ENCODE peak calls at places on chromosomes 2 and 18, in five cellular contexts. W, Y, J, R and X are unnamed samples.

GRCh38 chr2:20573611-20574422 is 77.1 kb downstream of the HS1BP3 start:
- DNase-seq in W (no peak), J (no peak), Y (no peak), R (peak; percentile 60), X (no peak)

GRCh38 chr2:173652311-173652710 is 297.6 kb downstream of the CDCA7 start:
- DNase-seq in W (no peak), Y (no peak), R (peak; percentile 95), J (no peak), X (no peak)

GRCh38 chr2:181430406-181431199 is 26.6 kb upstream of the ITGA4 start:
- DNase-seq in Y (no peak), J (no peak), R (peak; percentile 23), W (no peak), X (no peak)

GRCh38 chr2:43224131-43224570 is 2.3 kb downstream of the ZFP36L2 start:
- DNase-seq in R (peak; percentile 72), Y (peak; percentile 86), W (peak; percentile 49), J (peak; percentile 84), X (peak; percentile 78)

GRCh38 chr2:56816666-56817065 is 632.9 kb downstream of the CCDC85A start:
- DNase-seq in W (no peak), J (no peak), Y (no peak), R (no peak), X (no peak)

GRCh38 chr2:120963997-120964396 is 228.3 kb downstream of the GLI2 start:
- DNase-seq in J (no peak), W (no peak), Y (no peak), R (peak; percentile 24), X (no peak)

GRCh38 chr2:60500861-60501260 is 52.6 kb downstream of the BCL11A start:
- DNase-seq in W (no peak), R (no peak), J (no peak), Y (no peak), X (no peak)

GRCh38 chr2:1653137-1653789 is 91.1 kb downstream of the PXDN start:
- DNase-seq in W (no peak), J (peak; percentile 88), R (peak; percentile 100), Y (no peak), X (no peak)

GRCh38 chr2:96623116-96623515 is 15.0 kb downstream of the KANSL3 start:
- DNase-seq in J (no peak), W (no peak), R (no peak), Y (no peak), X (no peak)

GRCh38 chr2:63301481-63301880 is 250.9 kb downstream of the OTX1 start:
- DNase-seq in R (peak; percentile 3), J (no peak), W (no peak), Y (no peak), X (no peak)

GRCh38 chr2:189363559-189363958 is 77.7 kb upstream of the WDR75 start:
- DNase-seq in Y (no peak), R (peak; percentile 77), J (no peak), W (no peak), X (no peak)

GRCh38 chr2:30664761-30665358 is 142.4 kb downstream of the CAPN13 start:
- DNase-seq in J (no peak), W (no peak), R (peak; percentile 97), Y (no peak), X (no peak)

GRCh38 chr2:239245872-239246701 is 154.7 kb downstream of the HDAC4 start:
- DNase-seq in W (no peak), Y (peak; percentile 80), R (no peak), J (peak; percentile 87), X (peak; percentile 41)

GRCh38 chr2:63050916-63051794 is 525 bp downstream of the OTX1 start:
- DNase-seq in W (peak; percentile 30), Y (no peak), R (no peak), J (no peak), X (peak; percentile 51)

GRCh38 chr2:7530001-7530400 is 612.8 kb downstream of the RNF144A start:
- DNase-seq in Y (no peak), W (no peak), R (no peak), J (no peak), X (no peak)

GRCh38 chr2:17851731-17852585 is 26.5 kb upstream of the KCNS3 start:
- DNase-seq in Y (no peak), R (peak; percentile 79), W (peak; percentile 36), J (peak; percentile 75), X (peak; percentile 63)

GRCh38 chr2:210502997-210503621 is 26.6 kb upstream of the LANCL1 start:
- DNase-seq in R (peak; percentile 71), W (no peak), Y (no peak), J (peak; percentile 57), X (peak; percentile 32)

GRCh38 chr2:233459426-233459825 is 105.1 kb downstream of the DGKD start:
- DNase-seq in Y (peak; percentile 36), R (no peak), J (no peak), W (no peak), X (no peak)

GRCh38 chr2:64678771-64679615 is 25.3 kb upstream of the SERTAD2 start:
- DNase-seq in R (no peak), J (no peak), Y (no peak), W (no peak), X (no peak)

GRCh38 chr2:180781276-180781675 is 199.1 kb upstream of the UBE2E3 start:
- DNase-seq in Y (no peak), W (no peak), J (no peak), R (no peak), X (no peak)

GRCh38 chr18:54880706-54881105 is 52.4 kb downstream of the RAB27B start:
- DNase-seq in W (no peak), Y (no peak), R (peak; percentile 91), J (no peak), X (no peak)

GRCh38 chr18:74739926-74740325 is 142.3 kb downstream of the ZNF407 start:
- DNase-seq in W (no peak), J (no peak), R (no peak), Y (no peak), X (no peak)

GRCh38 chr2:30985493-30986292 is 152.5 kb downstream of the GALNT14 start:
- DNase-seq in Y (no peak), R (no peak), W (no peak), J (no peak), X (no peak)

GRCh38 chr2:60439219-60439974 is 114.1 kb downstream of the BCL11A start:
- DNase-seq in Y (peak; percentile 69), R (no peak), W (peak; percentile 21), J (no peak), X (peak; percentile 39)

GRCh38 chr2:6626406-6627012 is 239.2 kb downstream of the CMPK2 start:
- DNase-seq in Y (no peak), W (no peak), J (no peak), R (no peak), X (no peak)

GRCh38 chr18:11948852-11949523 is 32.3 kb upstream of the IMPA2 start:
- DNase-seq in J (no peak), Y (no peak), R (peak; percentile 18), W (no peak), X (no peak)

GRCh38 chr2:134712334-134712733 is 6.5 kb downstream of the TMEM163 start:
- DNase-seq in W (no peak), J (no peak), R (no peak), Y (no peak), X (no peak)
- TF ChIP-seq CTCF in W (no peak), J (no peak), R (no peak), Y (no peak), X (no peak)

DNA sequence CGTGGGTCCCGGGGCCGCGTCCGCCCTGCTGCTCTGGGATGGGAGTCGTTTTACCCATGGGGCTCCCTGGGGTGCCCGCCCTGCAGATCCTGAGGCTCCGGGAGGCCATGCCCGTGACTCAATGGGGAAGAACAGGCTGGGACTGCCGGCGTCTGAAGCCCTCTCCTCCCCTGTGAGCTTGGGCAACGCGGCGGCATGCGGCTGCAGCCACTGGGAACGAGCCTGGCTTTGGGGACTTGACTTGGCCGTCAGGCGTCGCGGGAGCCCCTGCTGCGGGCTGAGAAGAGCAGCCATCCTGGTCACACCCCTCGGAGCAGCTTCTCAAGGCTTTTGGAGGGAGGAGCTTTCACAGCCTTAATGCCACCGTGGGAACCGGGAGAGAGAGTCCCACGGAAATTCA is 126.9 kb upstream of the CTDP1 start:
- DNase-seq in R (no peak), Y (no peak), J (no peak), W (no peak), X (no peak)
- TF ChIP-seq CTCF in R (no peak), Y (no peak), J (no peak), W (no peak), X (no peak)

GRCh38 chr2:212536385-212537310 is 2.0 kb downstream of the ERBB4 start:
- DNase-seq in W (peak; percentile 19), Y (peak; percentile 11), R (no peak), J (peak; percentile 36), X (peak; percentile 35)

GRCh38 chr2:212535963-212536362 is 2.6 kb downstream of the ERBB4 start:
- DNase-seq in Y (no peak), J (no peak), R (no peak), W (no peak), X (no peak)

GRCh38 chr2:212538156-212539144 is at the start of gene ERBB4:
- DNase-seq in J (peak; percentile 63), Y (peak; percentile 37), R (peak; percentile 5), W (peak; percentile 15), X (peak; percentile 43)

GRCh38 chr2:212539145-212539880 is 711 bp upstream of the ERBB4 start:
- DNase-seq in Y (peak; percentile 48), J (peak; percentile 74), R (peak; percentile 12), W (peak; percentile 10), X (peak; percentile 26)

GRCh38 chr2:212537311-212538155 is 1.1 kb downstream of the ERBB4 start:
- DNase-seq in J (peak; percentile 72), W (peak; percentile 39), R (peak; percentile 9), Y (peak; percentile 43), X (peak; percentile 44)
- TF ChIP-seq CTCF in J (no peak), W (peak; percentile 27), R (no peak), Y (no peak), X (no peak)

GRCh38 chr2:10321590-10321989 is 18.9 kb downstream of the HPCAL1 start:
- DNase-seq in J (no peak), Y (no peak), W (no peak), R (no peak), X (no peak)
- TF ChIP-seq CTCF in J (no peak), Y (no peak), W (no peak), R (no peak), X (no peak)

GRCh38 chr2:4995466-4995865 is 696.7 kb upstream of the SOX11 start:
- DNase-seq in R (no peak), W (no peak), J (no peak), Y (no peak), X (no peak)

DNA sequence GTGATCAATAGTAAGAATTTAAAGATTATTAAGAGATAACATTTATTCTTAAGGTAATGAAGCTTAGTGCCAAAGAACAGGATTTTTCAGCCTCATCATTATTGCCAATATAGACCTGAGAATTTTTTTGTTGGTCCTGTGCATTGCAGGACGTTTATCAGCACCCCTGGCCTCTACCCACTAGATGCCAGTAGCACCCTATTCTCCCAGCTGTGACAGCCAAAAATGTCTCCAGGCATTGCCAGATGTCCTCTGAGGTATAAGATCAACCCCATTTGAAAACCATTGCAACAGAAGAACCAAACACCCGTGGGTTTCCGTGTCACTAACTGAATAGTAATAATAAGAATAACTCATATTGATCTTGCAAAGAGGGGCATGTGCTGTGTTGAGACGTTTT is 700.0 kb upstream of the SOX11 start:
- DNase-seq in Y (no peak), J (no peak), W (no peak), R (no peak), X (no peak)
- TF ChIP-seq CTCF in Y (no peak), J (peak; percentile 47), W (no peak), R (no peak), X (no peak)

DNA sequence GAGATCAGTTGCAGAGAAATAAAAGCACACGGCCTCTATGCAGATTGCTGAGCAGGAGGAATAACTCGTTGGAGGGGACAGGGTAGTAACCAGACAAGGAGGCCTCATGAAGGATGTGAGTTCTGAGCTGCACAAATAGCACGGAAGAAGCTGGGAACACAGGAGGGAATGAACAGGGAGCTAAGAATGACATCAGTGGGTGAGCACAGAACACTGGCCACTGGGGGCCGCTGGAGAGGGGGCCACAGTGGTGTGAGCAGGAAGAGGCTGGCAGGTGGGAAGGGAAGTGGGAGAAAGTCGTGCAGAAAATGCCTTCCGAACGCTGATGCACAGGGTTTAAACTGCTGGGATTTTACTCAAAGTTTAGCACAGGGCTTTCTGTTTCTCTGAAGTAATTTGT is 61.0 kb downstream of the ZAP70 start:
- DNase-seq in Y (no peak), R (peak; percentile 29), W (peak; percentile 23), J (no peak), X (peak; percentile 49)
- TF ChIP-seq CTCF in Y (no peak), R (peak; percentile 54), W (peak; percentile 63), J (peak; percentile 29), X (peak; percentile 41)